ENCODE peak calls at places on chromosomes 11 and 22, in ten cellular contexts. X is suprapubic skin, G is breast epithelium, K is sigmoid colon, B is HCT116, O is upper lobe of left lung, V is transverse colon, W is endothelial cell of umbilical vein, M is stomach, J is H1. E is an unnamed sample.

GRCh38 chr11:69958308-69958707 is 119.8 kb upstream of the ANO1 start:
- DNase-seq in K (no peak), J (no peak), G (no peak), M (no peak), B (no peak), O (no peak), W (no peak), X (no peak), V (no peak), E (no peak)

GRCh38 chr22:46436595-46437163 is 100.7 kb downstream of the CELSR1 start:
- DNase-seq in J (no peak), W (no peak), M (no peak), X (no peak), G (no peak), O (no peak), V (no peak), K (no peak), B (no peak), E (no peak)

GRCh38 chr11:110296226-110297081 is at the start of gene RDX:
- DNase-seq in B (peak; percentile 67), O (peak; percentile 79), W (peak; percentile 78), J (peak; percentile 84), V (peak; percentile 64), G (peak; percentile 55), K (peak; percentile 82), X (peak; percentile 88), M (peak; percentile 75), E (peak; percentile 93)

GRCh38 chr11:77510095-77510494 is 36.2 kb upstream of the PAK1 start:
- DNase-seq in W (no peak), V (no peak), O (no peak), J (peak; percentile 1), M (no peak), K (no peak), B (no peak), G (no peak), X (no peak), E (no peak)

GRCh38 chr22:28736296-28737155 is 5.1 kb downstream of the CHEK2 start:
- DNase-seq in J (no peak), V (no peak), M (no peak), K (no peak), O (no peak), X (no peak), W (no peak), G (no peak), B (no peak), E (no peak)

GRCh38 chr11:128910583-128910982 is 19.4 kb downstream of the KCNJ5 start:
- DNase-seq in B (no peak), O (no peak), K (no peak), G (no peak), X (no peak), J (no peak), W (no peak), V (no peak), M (no peak), E (no peak)

GRCh38 chr22:24164823-24165379 is 16.4 kb upstream of the SUSD2 start:
- DNase-seq in M (no peak), W (no peak), V (no peak), G (no peak), O (no peak), X (no peak), K (no peak), J (no peak), B (no peak), E (no peak)

GRCh38 chr11:14451825-14452224 is 47.8 kb downstream of the COPB1 start:
- DNase-seq in G (no peak), J (no peak), K (no peak), W (no peak), X (no peak), B (no peak), M (no peak), O (no peak), V (no peak), E (no peak)

GRCh38 chr11:14522245-14522644 is 2.1 kb upstream of the PSMA1 start:
- DNase-seq in G (no peak), X (no peak), K (no peak), J (no peak), M (no peak), W (no peak), O (no peak), V (no peak), B (no peak), E (no peak)

GRCh38 chr11:1122356-1123002 is 35.3 kb upstream of the MUC5AC start:
- DNase-seq in V (peak; percentile 5), O (peak; percentile 12), M (peak; percentile 15), K (peak; percentile 30), G (no peak), W (no peak), B (no peak), X (peak; percentile 40), J (no peak), E (peak; percentile 73)

GRCh38 chr11:46330887-46331652 is 16.2 kb upstream of the DGKZ start:
- DNase-seq in V (no peak), M (no peak), G (no peak), X (no peak), B (no peak), K (no peak), O (no peak), J (no peak), W (no peak), E (no peak)

GRCh38 chr11:1300121-1300520 is 9.3 kb downstream of the TOLLIP start:
- DNase-seq in X (peak; percentile 4), O (no peak), W (no peak), B (no peak), J (no peak), V (no peak), G (peak; percentile 11), M (no peak), K (no peak), E (no peak)

GRCh38 chr11:75035911-75036536 is 47.3 kb downstream of the NEU3 start:
- DNase-seq in O (no peak), G (no peak), V (peak; percentile 14), K (no peak), M (no peak), J (peak; percentile 35), W (no peak), X (no peak), B (peak; percentile 73), E (no peak)

GRCh38 chr11:128179049-128179448 is 408.3 kb downstream of the ETS1 start:
- DNase-seq in G (no peak), B (no peak), X (no peak), W (no peak), O (no peak), K (no peak), V (no peak), M (no peak), J (no peak), E (no peak)

GRCh38 chr22:50435701-50436115 is 39.1 kb downstream of the SBF1 start:
- DNase-seq in W (no peak), J (no peak), G (no peak), M (no peak), V (no peak), B (no peak), K (no peak), O (no peak), X (no peak), E (no peak)
- H3K4me1 ChIP-seq in W (no peaks in the 10 kb centered on the region), J (no peaks in the 10 kb centered on the region), G (no peaks in the 10 kb centered on the region), M (no peaks in the 10 kb centered on the region), V (no peaks in the 10 kb centered on the region), B (no peaks in the 10 kb centered on the region), K (no peaks in the 10 kb centered on the region), O (no peaks in the 10 kb centered on the region), X (peaks cover 6% of the 10 kb centered on the region), E (no peaks in the 10 kb centered on the region)

GRCh38 chr22:50483556-50483955 is 2.2 kb downstream of the ADM2 start:
- DNase-seq in V (no peak), W (no peak), X (no peak), J (no peak), M (no peak), O (no peak), K (peak; percentile 68), B (no peak), G (no peak), E (no peak)

GRCh38 chr22:50486561-50487289 is at the start of gene MIOX:
- DNase-seq in J (no peak), M (no peak), X (no peak), O (no peak), V (no peak), B (no peak), K (no peak), W (no peak), G (no peak), E (no peak)

GRCh38 chr22:50487290-50488005 is 789 bp downstream of the MIOX start:
- DNase-seq in O (no peak), X (no peak), B (no peak), M (no peak), J (no peak), G (no peak), W (no peak), V (no peak), K (no peak), E (no peak)

GRCh38 chr22:50483977-50484853 is 2.4 kb upstream of the MIOX start:
- DNase-seq in M (peak; percentile 90), O (no peak), W (no peak), X (no peak), V (peak; percentile 74), J (no peak), G (no peak), K (no peak), B (no peak), E (no peak)

GRCh38 chr22:50485221-50486131 is 1.2 kb upstream of the MIOX start:
- DNase-seq in M (peak; percentile 86), V (no peak), K (no peak), O (peak; percentile 73), G (no peak), B (no peak), W (no peak), X (peak; percentile 67), J (no peak), E (no peak)
- TF ChIP-seq POLR2AphosphoS5 in M (no peak), V (no peak), K (no peak), O (no peak), G (no peak), B (peak; percentile 63), W (no peak), X (no peak), J (no peak), E (no peak)

GRCh38 chr11:65169164-65169641 is 830 bp upstream of the SPDYC start:
- DNase-seq in G (no peak), M (no peak), B (no peak), J (no peak), O (no peak), K (no peak), X (no peak), V (no peak), W (peak; percentile 88), E (peak; percentile 31)
- TF ChIP-seq POLR2A in G (no peak), M (no peak), B (no peak), J (no peak), O (no peak), K (no peak), X (no peak), V (no peak), W (peak; percentile 69), E (no peak)

DNA sequence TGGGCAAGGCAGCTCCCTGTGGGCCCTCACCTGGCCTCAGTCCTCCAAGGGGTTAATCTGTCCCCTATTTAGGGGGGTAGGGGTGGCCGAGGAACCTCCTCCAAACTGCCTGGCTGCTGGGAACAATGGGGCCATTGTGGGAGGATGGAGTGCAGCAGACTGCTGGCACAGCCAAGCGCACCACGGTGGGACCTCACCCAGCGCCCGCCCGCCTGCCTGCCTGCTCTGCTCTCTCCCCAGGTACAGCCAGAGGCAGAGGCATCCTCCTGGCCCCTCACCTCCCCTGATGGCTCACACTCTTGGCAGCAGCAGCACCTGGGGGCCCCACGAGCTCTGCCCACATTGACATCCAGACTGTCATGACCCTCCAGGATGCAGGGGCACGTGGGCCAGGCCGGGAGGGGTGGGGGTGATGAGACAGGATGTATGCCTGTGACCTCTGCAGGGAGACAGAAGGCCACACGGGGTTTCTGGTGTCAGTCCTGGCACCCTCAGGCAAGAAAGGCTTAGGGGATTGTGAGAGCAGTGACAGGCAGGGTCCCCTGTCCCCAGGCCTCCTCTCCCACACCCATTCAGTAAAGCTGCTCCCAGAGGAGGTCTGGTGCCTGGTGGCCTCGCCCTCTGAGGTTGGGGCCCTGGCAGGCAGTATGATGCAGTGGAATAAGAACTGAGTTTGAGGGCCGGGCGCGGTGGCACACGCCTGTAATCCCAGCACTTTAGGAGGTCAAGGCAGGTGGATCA is 11.4 kb downstream of the BCL9L start:
- DNase-seq in W (no peak), X (no peak), B (no peak), K (no peak), O (peak; percentile 50), G (peak; percentile 81), V (peak; percentile 65), J (no peak), M (no peak), E (peak; percentile 95)
- H3K4me1 ChIP-seq in W (peaks cover 73% of the 10 kb centered on the region), X (peaks cover 100% of the 10 kb centered on the region), B (peaks cover 99% of the 10 kb centered on the region), K (peaks cover 100% of the 10 kb centered on the region), O (peaks cover 98% of the 10 kb centered on the region), G (peaks cover 75% of the 10 kb centered on the region), V (peaks cover 82% of the 10 kb centered on the region), J (peaks cover 9% of the 10 kb centered on the region), M (peaks cover 100% of the 10 kb centered on the region), E (peaks cover 99% of the 10 kb centered on the region)

E was measured in spleen.